ENCODE peak calls at places on chromosomes 6 and 20, in five cellular contexts. V is germinal center, K is NB4, A is foreskin keratinocyte, F is AG09319. R is an unnamed sample.

GRCh38 chr6:34205466-34205865 is 31.2 kb upstream of the HMGA1 start:
- DNase-seq in V (no peak), K (no peak), A (no peak), F (no peak), R (no peak)

GRCh38 chr20:60073086-60073485 is 114.9 kb downstream of the CDH26 start:
- DNase-seq in V (no peak), K (no peak), A (no peak), F (no peak), R (no peak)

GRCh38 chr6:98928688-98929087 is 19.1 kb downstream of the FBXL4 start:
- DNase-seq in V (no peak), K (no peak), A (no peak), F (no peak), R (no peak)

GRCh38 chr6:139367810-139368321 is 6.6 kb downstream of the CITED2 start:
- DNase-seq in V (no peak), K (peak; percentile 69), A (no peak), F (no peak), R (no peak)

GRCh38 chr20:58557713-58558335 is 42.6 kb upstream of the APCDD1L start:
- DNase-seq in V (no peak), K (no peak), A (no peak), F (no peak), R (no peak)

GRCh38 chr6:169101036-169101805 is 152.4 kb downstream of the THBS2 start:
- DNase-seq in V (no peak), K (no peak), A (no peak), F (no peak), R (no peak)

GRCh38 chr6:106103728-106104109 is 17.6 kb downstream of the PRDM1 start:
- DNase-seq in V (no peak), K (no peak), A (no peak), F (no peak), R (no peak)

GRCh38 chr20:24662756-24663399 is 193.4 kb downstream of the SYNDIG1 start:
- DNase-seq in V (no peak), K (no peak), A (no peak), F (no peak), R (no peak)

GRCh38 chr6:92122746-92123145 is 1296.6 kb downstream of the EPHA7 start:
- DNase-seq in V (no peak), K (peak; percentile 18), A (no peak), F (no peak), R (no peak)

GRCh38 chr6:149166747-149167146 is 150.8 kb upstream of the TAB2 start:
- DNase-seq in V (no peak), K (no peak), A (no peak), F (no peak), R (no peak)

GRCh38 chr6:144134737-144135136 is 15.6 kb upstream of the STX11 start:
- DNase-seq in V (no peak), K (no peak), A (no peak), F (no peak), R (no peak)

GRCh38 chr20:52996130-52996529 is 24.0 kb downstream of the TSHZ2 start:
- DNase-seq in V (no peak), K (no peak), A (no peak), F (no peak), R (no peak)

GRCh38 chr6:7087491-7087979 is 20.2 kb upstream of the RREB1 start:
- DNase-seq in V (no peak), K (peak; percentile 41), A (no peak), F (no peak), R (no peak)

GRCh38 chr6:35739645-35740517 is 3.0 kb downstream of the ARMC12 start:
- DNase-seq in V (no peak), K (no peak), A (no peak), F (no peak), R (no peak)

GRCh38 chr6:111096246-111096645 is 8.9 kb downstream of the SLC16A10 start:
- DNase-seq in V (no peak), K (no peak), A (peak; percentile 93), F (no peak), R (no peak)

GRCh38 chr6:169045486-169045885 is 208.2 kb downstream of the THBS2 start:
- DNase-seq in V (no peak), K (no peak), A (no peak), F (no peak), R (no peak)

GRCh38 chr6:73798592-73798991 is 102.6 kb downstream of the CD109 start:
- DNase-seq in V (no peak), K (peak; percentile 18), A (peak; percentile 63), F (peak; percentile 87), R (peak; percentile 49)

GRCh38 chr6:97668716-97669115 is 385.7 kb upstream of the MMS22L start:
- DNase-seq in V (peak; percentile 48), K (no peak), A (no peak), F (no peak), R (no peak)

R was measured in smooth muscle cell of the brain vasculature.